ENCODE peak calls at places on chromosomes 11 and 22, in five cellular contexts. A, T, Y, R and D are unnamed samples.

GRCh38 chr11:2259466-2259830 is 10.9 kb downstream of the ASCL2 start:
- DNase-seq in A (no peak), T (no peak), Y (no peak), R (no peak), D (no peak)

GRCh38 chr11:77424639-77425038 is 49.3 kb downstream of the PAK1 start:
- DNase-seq in A (no peak), T (peak), Y (no peak), R (no peak), D (no peak)

GRCh38 chr11:61004037-61004641 is 32.7 kb downstream of the CD6 start:
- DNase-seq in A (no peak), T (no peak), Y (no peak), R (no peak), D (no peak)

GRCh38 chr22:17422736-17423343 is 53.6 kb downstream of the CECR2 start:
- DNase-seq in A (no peak), T (no peak), Y (no peak), R (no peak), D (no peak)

GRCh38 chr22:44697423-44698179 is 4.4 kb upstream of the PRR5 start:
- DNase-seq in A (peak), T (peak), Y (peak), R (peak), D (peak)

GRCh38 chr11:60809691-60810090 is 24.6 kb downstream of the MS4A10 start:
- DNase-seq in A (no peak), T (no peak), Y (no peak), R (no peak), D (no peak)

GRCh38 chr11:43681543-43681942 is 1.0 kb downstream of the HSD17B12 start:
- DNase-seq in A (no peak), T (no peak), Y (no peak), R (peak), D (no peak)

GRCh38 chr22:38766076-38766777 is 10.4 kb upstream of the SUN2 start:
- DNase-seq in A (no peak), T (peak), Y (peak), R (peak), D (peak)

GRCh38 chr22:36304429-36304828 is 51.5 kb downstream of the APOL1 start:
- DNase-seq in A (no peak), T (no peak), Y (no peak), R (no peak), D (no peak)

GRCh38 chr11:11622772-11623531 is 1.1 kb upstream of the GALNT18 start:
- DNase-seq in A (no peak), T (no peak), Y (no peak), R (peak), D (no peak)

GRCh38 chr11:126864934-126865333 is 135.6 kb downstream of the KIRREL3 start:
- DNase-seq in A (no peak), T (no peak), Y (no peak), R (no peak), D (no peak)

GRCh38 chr22:19981171-19981960 is 35.3 kb downstream of the ARVCF start:
- DNase-seq in A (no peak), T (no peak), Y (no peak), R (no peak), D (no peak)

GRCh38 chr22:23110190-23110921 is 31.4 kb downstream of the RSPH14 start:
- DNase-seq in A (no peak), T (no peak), Y (no peak), R (no peak), D (no peak)

GRCh38 chr22:47151490-47151889 is 389.0 kb downstream of the TBC1D22A start:
- DNase-seq in A (no peak), T (peak), Y (no peak), R (no peak), D (no peak)

GRCh38 chr11:63996512-63996911 is 10.3 kb downstream of the OTUB1 start:
- DNase-seq in A (no peak), T (no peak), Y (no peak), R (no peak), D (no peak)
- TF ChIP-seq POLR2A in A (no peak), T (no peak), Y (no peak), R (no peak), D (no peak)

GRCh38 chr11:66718320-66718971 is 10.6 kb downstream of the SPTBN2 start:
- DNase-seq in A (no peak), T (no peak), Y (no peak), R (peak), D (no peak)

GRCh38 chr11:66720899-66721470 is 8.0 kb downstream of the SPTBN2 start:
- DNase-seq in A (no peak), T (no peak), Y (no peak), R (no peak), D (no peak)

GRCh38 chr11:66720223-66720898 is 8.7 kb downstream of the SPTBN2 start:
- DNase-seq in A (no peak), T (no peak), Y (peak), R (peak), D (no peak)

GRCh38 chr11:66717925-66718319 is 11.1 kb downstream of the SPTBN2 start:
- DNase-seq in A (no peak), T (no peak), Y (no peak), R (no peak), D (no peak)

DNA sequence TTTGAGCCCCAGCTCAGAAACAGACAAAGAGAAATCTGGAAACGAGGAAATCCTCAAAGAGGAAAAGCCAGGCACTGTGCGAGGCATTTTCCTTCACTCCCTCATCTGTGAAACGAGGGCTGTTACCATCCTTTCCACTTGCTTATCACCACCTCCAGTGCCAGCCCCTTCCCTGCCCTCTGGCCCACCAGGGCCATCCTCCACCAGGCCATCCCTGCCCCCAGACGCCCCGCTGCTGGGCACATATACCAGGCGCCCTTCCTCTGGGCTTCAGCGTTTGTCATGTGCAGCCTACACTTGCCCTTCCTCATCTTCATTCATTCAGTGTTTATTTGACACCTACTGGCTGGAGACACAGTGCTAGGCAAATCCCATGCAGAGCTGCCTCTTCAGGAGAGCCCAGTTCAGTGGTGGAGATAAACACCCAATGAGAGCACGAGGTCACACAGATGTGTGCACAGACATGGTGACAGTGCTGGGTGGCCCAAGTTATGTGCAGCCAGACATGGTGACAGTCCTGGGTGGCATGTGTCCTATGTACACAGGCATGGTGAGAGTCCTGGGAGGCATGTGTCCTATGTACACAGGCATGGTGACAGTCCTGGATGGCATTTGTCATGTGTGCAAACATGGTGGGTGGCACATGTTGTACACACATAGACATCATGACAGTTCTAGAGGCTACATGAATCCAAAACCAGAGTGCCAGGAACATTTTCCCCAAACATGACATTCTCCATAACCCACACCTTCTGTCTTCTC is 9.7 kb downstream of the SPTBN2 start:
- DNase-seq in A (no peak), T (no peak), Y (no peak), R (peak), D (no peak)
- TF ChIP-seq TAF1 in A (no peak), T (no peak), Y (no peak), R (no peak), D (no peak)

DNA sequence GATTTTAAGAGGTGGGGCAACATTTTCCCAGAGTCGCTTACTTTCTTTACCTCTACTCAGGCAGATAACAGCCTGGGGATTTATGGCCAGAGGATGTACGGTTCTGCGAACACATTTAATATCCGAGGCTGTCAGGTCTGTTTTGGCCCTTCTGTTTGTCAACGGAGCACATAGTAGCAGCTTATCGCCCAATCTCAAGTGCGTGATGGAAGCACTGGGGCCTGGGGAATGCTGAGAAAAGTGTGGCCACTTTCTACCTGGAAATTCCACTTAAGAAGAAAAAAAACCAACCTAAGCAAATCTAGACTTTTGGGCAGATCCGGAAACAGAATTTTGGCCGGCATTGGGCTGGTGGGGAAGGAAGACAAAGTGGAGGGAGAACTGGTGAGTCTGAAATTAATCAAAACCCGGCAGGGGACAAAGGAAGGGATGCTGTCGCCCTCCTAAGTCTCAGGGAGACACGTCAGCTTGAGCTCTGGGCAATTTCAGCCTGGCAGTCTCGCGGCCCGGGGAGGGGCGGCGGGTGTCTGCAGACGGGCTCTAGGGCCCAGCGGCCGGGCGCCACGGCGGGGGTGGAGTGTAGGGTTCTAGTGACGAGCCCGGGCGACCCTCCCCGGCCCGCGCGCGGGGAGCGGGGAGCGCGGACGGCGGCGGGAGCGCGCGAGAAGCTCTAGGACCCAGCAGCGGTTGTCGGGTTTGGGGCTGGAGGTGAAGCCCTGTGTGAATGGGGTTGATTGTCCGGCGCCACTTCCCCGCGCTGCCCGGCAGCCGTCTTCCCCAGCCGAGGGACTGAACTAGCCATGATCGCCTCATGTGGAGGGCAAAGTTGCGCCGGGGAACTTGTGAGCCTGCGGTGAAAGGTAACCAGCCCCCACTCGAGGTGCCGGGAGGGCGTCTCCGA is at the start of gene AMOTL1:
- DNase-seq in A (peak), T (peak), Y (peak), R (no peak), D (no peak)
- TF ChIP-seq POLR2AphosphoS5 in A (no peak), T (no peak), Y (no peak), R (no peak), D (no peak)

GRCh38 chr22:21626735-21627469 is 2.9 kb downstream of the YDJC start:
- DNase-seq in A (no peak), T (peak), Y (no peak), R (no peak), D (no peak)

GRCh38 chr22:21632237-21632895 is at the start of gene CCDC116:
- DNase-seq in A (peak), T (peak), Y (no peak), R (peak), D (no peak)

GRCh38 chr22:21631025-21631424 is 1.2 kb upstream of the YDJC start:
- DNase-seq in A (no peak), T (peak), Y (no peak), R (no peak), D (no peak)

GRCh38 chr22:21628386-21629261 is 1.2 kb downstream of the YDJC start:
- DNase-seq in A (no peak), T (peak), Y (no peak), R (no peak), D (no peak)

DNA sequence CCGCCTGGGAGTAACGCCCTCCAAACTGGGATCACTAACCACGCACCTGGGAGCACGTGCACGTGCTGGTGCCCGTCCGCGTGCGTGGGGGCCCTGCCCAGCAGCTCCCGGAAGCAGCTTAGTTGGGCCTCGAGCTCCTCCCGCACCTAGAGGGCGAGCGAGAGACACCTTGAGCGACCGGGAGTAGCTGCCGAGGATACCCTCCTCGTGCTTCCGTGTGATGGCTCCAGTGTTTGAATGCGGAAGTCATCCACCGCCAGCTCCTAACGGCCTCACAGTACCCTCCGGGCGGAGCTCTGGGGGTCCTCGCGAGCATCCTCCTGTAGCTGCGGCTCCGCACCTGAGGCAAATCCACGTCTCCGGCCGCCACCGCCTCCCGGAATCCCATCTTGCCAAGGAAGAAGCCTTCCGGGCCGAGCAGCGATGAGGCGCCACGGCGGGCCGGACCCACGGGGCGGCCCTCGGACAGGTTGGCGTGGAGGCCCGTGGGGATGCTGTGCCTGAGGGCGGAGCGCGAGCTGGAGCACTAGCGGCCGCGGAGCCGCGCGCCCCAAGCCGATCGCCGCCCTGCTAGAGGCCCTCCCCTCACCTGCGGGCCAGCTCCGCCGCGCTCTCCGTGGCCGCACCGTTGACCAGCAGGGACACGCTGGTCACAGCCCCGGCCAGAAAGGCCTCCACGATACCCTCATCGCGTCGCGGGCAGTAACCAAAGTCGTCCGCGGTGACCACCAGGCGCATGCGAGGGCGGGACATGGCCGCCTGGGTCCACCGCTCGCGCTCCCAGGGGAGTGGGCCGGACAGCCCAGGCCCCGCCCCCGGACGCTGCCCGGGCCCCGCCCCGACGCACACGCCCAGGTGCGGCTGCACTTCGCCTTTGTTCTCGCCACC is at the start of gene YDJC:
- DNase-seq in A (peak), T (peak), Y (peak), R (peak), D (peak)
- TF ChIP-seq POLR2A in A (peak), T (no peak), Y (no peak), R (peak), D (peak)

GRCh38 chr11:6238902-6239301 is at the start of gene CNGA4:
- DNase-seq in A (no peak), T (no peak), Y (no peak), R (no peak), D (no peak)
- TF ChIP-seq TAF1 in A (no peak), T (no peak), Y (no peak), R (no peak), D (no peak)

DNA sequence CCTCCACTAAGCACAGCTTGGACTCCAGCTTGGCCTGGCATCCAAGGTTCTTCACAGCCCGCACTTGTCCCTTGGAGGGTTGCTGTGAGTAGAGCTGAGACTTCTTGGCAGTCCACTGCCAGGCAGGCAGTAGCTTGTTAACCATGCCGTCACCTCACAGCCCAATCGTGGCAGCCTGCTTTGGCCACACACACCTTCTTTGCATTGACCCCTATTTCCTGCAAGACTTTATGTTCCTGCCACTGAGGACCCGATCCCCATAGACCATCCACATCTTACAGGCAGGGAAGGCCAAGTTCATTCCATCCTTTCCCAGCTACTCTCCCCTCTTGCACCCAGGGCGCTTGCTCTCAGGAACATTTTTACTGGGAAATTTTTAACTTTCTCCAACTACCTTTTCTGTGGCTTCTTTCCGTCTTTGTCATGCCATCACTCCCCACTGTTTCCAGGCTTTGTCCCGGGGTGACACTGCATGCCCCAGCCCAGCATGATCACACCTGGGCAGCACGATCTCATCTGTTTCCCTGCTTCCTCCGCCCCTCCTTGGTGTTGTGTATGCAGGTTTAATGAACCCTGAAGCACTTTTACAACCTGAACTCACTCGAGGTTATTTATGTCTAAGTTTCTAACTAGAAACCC is 2.6 kb upstream of the PYGM start:
- DNase-seq in A (peak), T (no peak), Y (no peak), R (no peak), D (no peak)
- TF ChIP-seq POLR2AphosphoS5 in A (peak), T (peak), Y (peak), R (peak), D (peak)

GRCh38 chr11:67468835-67469811 is at the start of gene TMEM134:
- DNase-seq in A (peak), T (peak), Y (peak), R (peak), D (peak)
- TF ChIP-seq POLR2A in A (peak), T (peak), Y (peak), R (peak), D (peak)

GRCh38 chr11:119856681-119857485 is 127.9 kb upstream of the NECTIN1 start:
- DNase-seq in A (no peak), T (no peak), Y (no peak), R (no peak), D (no peak)
- TF ChIP-seq TAF1 in A (no peak), T (no peak), Y (no peak), R (no peak), D (no peak)

DNA sequence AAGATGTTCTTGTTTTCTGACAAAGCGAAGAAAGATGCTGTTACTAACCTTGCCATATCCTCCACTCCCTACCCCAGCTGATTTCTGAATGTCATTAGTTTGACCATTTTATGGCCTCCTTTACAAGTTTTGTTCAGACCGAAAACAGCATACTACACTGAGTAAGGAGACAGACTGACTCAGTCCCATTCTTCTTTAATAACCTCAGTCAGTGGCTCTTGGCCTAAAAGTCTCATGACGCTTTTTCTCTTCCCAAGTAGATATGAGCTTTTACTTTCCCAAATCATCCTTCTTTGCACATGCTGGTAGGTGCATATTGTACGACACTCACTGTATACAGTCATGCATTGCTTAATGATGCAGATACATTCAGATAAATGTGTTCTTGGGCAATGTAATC is 8.0 kb upstream of the FIBIN start:
- DNase-seq in A (no peak), T (no peak), Y (no peak), R (no peak), D (no peak)
- TF ChIP-seq POLR2AphosphoS5 in A (no peak), T (no peak), Y (no peak), R (no peak), D (no peak)